ENCODE peak calls at places on chromosomes 1 and 21, in five cellular contexts. T is stimulated activated CD8-positive, alpha-beta memory T cell treated with anti-CD3 and anti-CD28 coated beads, Interleukin-15, amount 100 ng/mL, for 48 hours; K is activated CD4-positive, alpha-beta T cell treated with anti-CD3 and anti-CD28 coated beads, Interleukin-2, amount 50 U/mL, for 24 hours; I is lower lobe of right lung; D is NCI-H2029 treated with DMSO at 0.1 percent for 48 hours. U is an unnamed sample.

GRCh38 chr1:66182551-66183178 is 351.3 kb upstream of the SGIP1 start:
- DNase-seq in T (peak), K (peak), I (no peak), D (peak), U (no peak)

GRCh38 chr1:200139661-200140250 is 112.2 kb downstream of the NR5A2 start:
- DNase-seq in T (no peak), K (peak), I (no peak), D (peak), U (no peak)

GRCh38 chr1:180151508-180151907 is 3.2 kb upstream of the QSOX1 start:
- DNase-seq in T (no peak), K (no peak), I (no peak), D (peak), U (no peak)

GRCh38 chr1:6625579-6626149 is 996 bp downstream of the THAP3 start:
- DNase-seq in T (no peak), K (no peak), I (no peak), D (no peak), U (no peak)

GRCh38 chr1:34330061-34330460 is 153.4 kb downstream of the C1orf94 start:
- DNase-seq in T (no peak), K (no peak), I (no peak), D (no peak), U (no peak)

GRCh38 chr1:70707214-70707613 is 296.1 kb downstream of the CTH start:
- DNase-seq in T (no peak), K (no peak), I (no peak), D (no peak), U (no peak)

GRCh38 chr1:212161231-212161781 is 123.9 kb upstream of the PPP2R5A start:
- DNase-seq in T (no peak), K (no peak), I (no peak), D (peak), U (no peak)

GRCh38 chr1:56473582-56474270 is 105.6 kb downstream of the PLPP3 start:
- DNase-seq in T (no peak), K (no peak), I (no peak), D (no peak), U (no peak)

GRCh38 chr1:226572325-226572726 is 23.8 kb downstream of the STUM start:
- DNase-seq in T (no peak), K (no peak), I (no peak), D (no peak), U (peak)

GRCh38 chr1:248114890-248115289 is 19.9 kb downstream of the OR2L13 start:
- DNase-seq in T (no peak), K (no peak), I (no peak), D (no peak), U (no peak)

GRCh38 chr1:3661631-3662030 is 9.3 kb downstream of the TP73 start:
- DNase-seq in T (no peak), K (no peak), I (no peak), D (no peak), U (no peak)

GRCh38 chr1:85019989-85020388 is 23.1 kb upstream of the MCOLN2 start:
- DNase-seq in T (no peak), K (no peak), I (no peak), D (no peak), U (no peak)

GRCh38 chr1:156422602-156423091 is 53.6 kb downstream of the RHBG start:
- DNase-seq in T (no peak), K (no peak), I (no peak), D (no peak), U (no peak)

GRCh38 chr1:212621830-212622315 is 13.3 kb downstream of the ATF3 start:
- DNase-seq in T (no peak), K (no peak), I (no peak), D (no peak), U (no peak)

GRCh38 chr1:74570797-74571492 is 58.5 kb upstream of the LRRC53 start:
- DNase-seq in T (no peak), K (no peak), I (no peak), D (no peak), U (no peak)

GRCh38 chr21:45098867-45099266 is 24.5 kb downstream of the ADARB1 start:
- DNase-seq in T (no peak), K (no peak), I (no peak), D (no peak), U (no peak)

GRCh38 chr1:155022927-155023236 is 10.7 kb downstream of the DCST2 start:
- DNase-seq in T (no peak), K (no peak), I (no peak), D (peak), U (no peak)

GRCh38 chr1:246836169-246836568 is 95.6 kb downstream of the AHCTF1 start:
- DNase-seq in T (no peak), K (no peak), I (no peak), D (no peak), U (no peak)

GRCh38 chr1:28577052-28577678 is 14.9 kb upstream of the RAB42 start:
- DNase-seq in T (peak), K (peak), I (no peak), D (no peak), U (no peak)

GRCh38 chr1:115411388-115412063 is 73.5 kb upstream of the NGF start:
- DNase-seq in T (no peak), K (no peak), I (no peak), D (no peak), U (no peak)

GRCh38 chr1:63829349-63830327 is 55.8 kb downstream of the ROR1 start:
- DNase-seq in T (no peak), K (no peak), I (no peak), D (no peak), U (no peak)

GRCh38 chr1:42613803-42614131 is 44.5 kb upstream of the PPIH start:
- DNase-seq in T (no peak), K (no peak), I (no peak), D (no peak), U (no peak)

GRCh38 chr1:167166703-167167100 is 54.0 kb upstream of the POU2F1 start:
- DNase-seq in T (no peak), K (no peak), I (no peak), D (no peak), U (no peak)

GRCh38 chr1:27600500-27601175 is 3.3 kb downstream of the AHDC1 start:
- DNase-seq in T (no peak), K (no peak), I (no peak), D (no peak), U (no peak)

GRCh38 chr1:45272943-45273342 is 53.8 kb upstream of the HPDL start:
- DNase-seq in T (no peak), K (no peak), I (no peak), D (no peak), U (no peak)

GRCh38 chr1:204180133-204180532 is 14.0 kb upstream of the REN start:
- DNase-seq in T (no peak), K (no peak), I (peak), D (no peak), U (peak)

GRCh38 chr1:193070395-193070753 is 11.0 kb downstream of the RO60 start:
- DNase-seq in T (no peak), K (no peak), I (no peak), D (no peak), U (no peak)

GRCh38 chr21:42040411-42041180 is 30.4 kb upstream of the ZBTB21 start:
- DNase-seq in T (no peak), K (no peak), I (peak), D (no peak), U (peak)

GRCh38 chr1:42463906-42464305 is 820 bp downstream of the CCDC30 start:
- DNase-seq in T (no peak), K (no peak), I (no peak), D (no peak), U (no peak)

GRCh38 chr21:45254557-45254930 is 33.2 kb downstream of the POFUT2 start:
- DNase-seq in T (no peak), K (no peak), I (no peak), D (no peak), U (no peak)

GRCh38 chr21:43794857-43795256 is 5.5 kb downstream of the RRP1 start:
- DNase-seq in T (no peak), K (no peak), I (no peak), D (no peak), U (no peak)

GRCh38 chr1:115829947-115830346 is 11.0 kb downstream of the NHLH2 start:
- DNase-seq in T (no peak), K (no peak), I (no peak), D (no peak), U (no peak)

GRCh38 chr1:3468236-3469103 is 14.0 kb downstream of the ARHGEF16 start:
- DNase-seq in T (no peak), K (no peak), I (peak), D (no peak), U (peak)

GRCh38 chr21:45864436-45864835 is 117.1 kb upstream of the COL6A1 start:
- DNase-seq in T (no peak), K (no peak), I (no peak), D (no peak), U (no peak)

U was measured in posterior vena cava.